ENCODE peak calls at places on chromosomes 3 and 15, in six cellular contexts. X is breast epithelium; L is uterus; E is body of pancreas; G is effector memory CD4-positive, alpha-beta T cell; U is SJCRH30. C is an unnamed sample.

GRCh38 chr3:26449996-26450395 is 172.6 kb upstream of the LRRC3B start:
- DNase-seq in X (no peak), L (no peak), E (no peak), G (no peak), U (no peak), C (no peak)

GRCh38 chr3:58190882-58191281 is 19.9 kb downstream of the DNASE1L3 start:
- DNase-seq in X (no peak), L (no peak), E (no peak), G (no peak), U (no peak), C (no peak)

GRCh38 chr3:195042741-195043611 is 228.0 kb downstream of the XXYLT1 start:
- DNase-seq in X (no peak), L (no peak), E (no peak), G (no peak), U (no peak), C (no peak)

GRCh38 chr15:40857601-40858351 is 13.9 kb downstream of the SPINT1 start:
- DNase-seq in X (peak), L (peak), E (peak), G (peak), U (peak), C (peak)

GRCh38 chr3:53227993-53228885 is 27.6 kb downstream of the TKT start:
- DNase-seq in X (no peak), L (no peak), E (no peak), G (no peak), U (no peak), C (no peak)

GRCh38 chr3:124636863-124637296 is 93.4 kb upstream of the UMPS start:
- DNase-seq in X (no peak), L (no peak), E (peak), G (no peak), U (peak), C (no peak)

GRCh38 chr3:31275038-31275562 is 257.6 kb upstream of the STT3B start:
- DNase-seq in X (no peak), L (no peak), E (peak), G (no peak), U (no peak), C (peak)

GRCh38 chr15:35979608-35980007 is 433.6 kb upstream of the DPH6 start:
- DNase-seq in X (no peak), L (no peak), E (no peak), G (no peak), U (peak), C (no peak)

GRCh38 chr15:68059630-68060029 is 5.5 kb downstream of the PIAS1 start:
- DNase-seq in X (no peak), L (no peak), E (no peak), G (no peak), U (no peak), C (no peak)

GRCh38 chr15:34837246-34838016 is 42.1 kb upstream of the ACTC1 start:
- DNase-seq in X (no peak), L (no peak), E (no peak), G (no peak), U (peak), C (peak)

GRCh38 chr3:22729981-22730380 is 473.1 kb upstream of the UBE2E2 start:
- DNase-seq in X (no peak), L (no peak), E (no peak), G (no peak), U (peak), C (no peak)

GRCh38 chr3:182979719-182980191 is 583 bp downstream of the DCUN1D1 start:
- DNase-seq in X (no peak), L (peak), E (peak), G (no peak), U (peak), C (no peak)

GRCh38 chr3:37453393-37454391 is 279.3 kb upstream of the LRRFIP2 start:
- DNase-seq in X (peak), L (peak), E (peak), G (no peak), U (no peak), C (no peak)

GRCh38 chr3:135809038-135809437 is 156.5 kb upstream of the PPP2R3A start:
- DNase-seq in X (no peak), L (no peak), E (no peak), G (no peak), U (no peak), C (no peak)

GRCh38 chr15:45111390-45112142 is 2.4 kb downstream of the DUOX2 start:
- DNase-seq in X (no peak), L (no peak), E (no peak), G (no peak), U (no peak), C (no peak)

GRCh38 chr3:77370413-77370812 is 330.5 kb downstream of the ROBO2 start:
- DNase-seq in X (no peak), L (no peak), E (no peak), G (no peak), U (peak), C (peak)

GRCh38 chr3:29538610-29538958 is 257.7 kb downstream of the RBMS3 start:
- DNase-seq in X (no peak), L (no peak), E (no peak), G (no peak), U (no peak), C (no peak)

GRCh38 chr15:57143511-57144078 is 225.2 kb downstream of the TCF12 start:
- DNase-seq in X (no peak), L (no peak), E (no peak), G (no peak), U (no peak), C (no peak)

GRCh38 chr15:22963546-22964125 is 16.5 kb downstream of the CYFIP1 start:
- DNase-seq in X (no peak), L (no peak), E (no peak), G (no peak), U (no peak), C (no peak)

GRCh38 chr3:13091898-13092620 is 18.8 kb upstream of the IQSEC1 start:
- DNase-seq in X (peak), L (peak), E (peak), G (peak), U (peak), C (peak)

GRCh38 chr3:45473841-45474240 is 85.5 kb downstream of the LARS2 start:
- DNase-seq in X (no peak), L (peak), E (no peak), G (no peak), U (peak), C (no peak)

GRCh38 chr3:197027896-197028710 is 1.5 kb downstream of the MELTF start:
- DNase-seq in X (no peak), L (no peak), E (no peak), G (no peak), U (no peak), C (no peak)

GRCh38 chr15:66908503-66909095 is 156.8 kb upstream of the SMAD3 start:
- DNase-seq in X (no peak), L (no peak), E (no peak), G (no peak), U (peak), C (no peak)

GRCh38 chr15:69719527-69719926 is 266.9 kb downstream of the RPLP1 start:
- DNase-seq in X (no peak), L (no peak), E (no peak), G (peak), U (no peak), C (no peak)

GRCh38 chr3:64355473-64355872 is 130.2 kb upstream of the PRICKLE2 start:
- DNase-seq in X (no peak), L (peak), E (no peak), G (no peak), U (no peak), C (no peak)

GRCh38 chr3:18469775-18470174 is 44.6 kb upstream of the SATB1 start:
- DNase-seq in X (no peak), L (no peak), E (peak), G (no peak), U (no peak), C (no peak)

GRCh38 chr15:79058260-79058850 is 32.2 kb downstream of the RASGRF1 start:
- DNase-seq in X (no peak), L (no peak), E (no peak), G (no peak), U (no peak), C (no peak)

GRCh38 chr3:148075829-148076716 is 621.6 kb upstream of the AGTR1 start:
- DNase-seq in X (no peak), L (no peak), E (no peak), G (no peak), U (peak), C (peak)

GRCh38 chr3:186976802-186977201 is 46.5 kb downstream of the ST6GAL1 start:
- DNase-seq in X (no peak), L (no peak), E (no peak), G (no peak), U (no peak), C (no peak)

GRCh38 chr3:161254861-161255260 is 33.8 kb downstream of the NMD3 start:
- DNase-seq in X (no peak), L (no peak), E (no peak), G (no peak), U (no peak), C (no peak)

GRCh38 chr3:150544040-150544439 is 2.3 kb downstream of the SERP1 start:
- DNase-seq in X (no peak), L (no peak), E (no peak), G (no peak), U (no peak), C (no peak)

GRCh38 chr15:74845581-74845980 is 2.6 kb upstream of the ULK3 start:
- DNase-seq in X (no peak), L (no peak), E (no peak), G (no peak), U (no peak), C (no peak)

GRCh38 chr3:118817748-118818165 is 216.9 kb downstream of the IGSF11 start:
- DNase-seq in X (no peak), L (no peak), E (peak), G (no peak), U (peak), C (peak)

GRCh38 chr3:6113338-6113737 is 747.6 kb upstream of the GRM7 start:
- DNase-seq in X (no peak), L (no peak), E (no peak), G (no peak), U (no peak), C (no peak)

GRCh38 chr3:189941679-189942078 is 179.0 kb downstream of the P3H2 start:
- DNase-seq in X (no peak), L (no peak), E (peak), G (no peak), U (peak), C (no peak)

GRCh38 chr3:131091768-131092167 is 65.1 kb downstream of the NEK11 start:
- DNase-seq in X (no peak), L (no peak), E (no peak), G (no peak), U (peak), C (no peak)

GRCh38 chr3:127157181-127157828 is 35.6 kb upstream of the PRR23E start:
- DNase-seq in X (peak), L (peak), E (no peak), G (no peak), U (peak), C (no peak)

GRCh38 chr15:32670624-32671022 is 29.1 kb downstream of the SCG5 start:
- DNase-seq in X (no peak), L (no peak), E (no peak), G (no peak), U (no peak), C (no peak)

GRCh38 chr3:126551839-126552687 is 6.7 kb downstream of the C3orf22 start:
- DNase-seq in X (no peak), L (peak), E (no peak), G (no peak), U (no peak), C (no peak)

GRCh38 chr3:48599509-48600285 is 4.6 kb upstream of the COL7A1 start:
- DNase-seq in X (no peak), L (no peak), E (no peak), G (no peak), U (no peak), C (no peak)
- H3K4me3 ChIP-seq in X (no peak), L (no peak), E (no peak), G (no peak), U (no peak), C (no peak)

DNA sequence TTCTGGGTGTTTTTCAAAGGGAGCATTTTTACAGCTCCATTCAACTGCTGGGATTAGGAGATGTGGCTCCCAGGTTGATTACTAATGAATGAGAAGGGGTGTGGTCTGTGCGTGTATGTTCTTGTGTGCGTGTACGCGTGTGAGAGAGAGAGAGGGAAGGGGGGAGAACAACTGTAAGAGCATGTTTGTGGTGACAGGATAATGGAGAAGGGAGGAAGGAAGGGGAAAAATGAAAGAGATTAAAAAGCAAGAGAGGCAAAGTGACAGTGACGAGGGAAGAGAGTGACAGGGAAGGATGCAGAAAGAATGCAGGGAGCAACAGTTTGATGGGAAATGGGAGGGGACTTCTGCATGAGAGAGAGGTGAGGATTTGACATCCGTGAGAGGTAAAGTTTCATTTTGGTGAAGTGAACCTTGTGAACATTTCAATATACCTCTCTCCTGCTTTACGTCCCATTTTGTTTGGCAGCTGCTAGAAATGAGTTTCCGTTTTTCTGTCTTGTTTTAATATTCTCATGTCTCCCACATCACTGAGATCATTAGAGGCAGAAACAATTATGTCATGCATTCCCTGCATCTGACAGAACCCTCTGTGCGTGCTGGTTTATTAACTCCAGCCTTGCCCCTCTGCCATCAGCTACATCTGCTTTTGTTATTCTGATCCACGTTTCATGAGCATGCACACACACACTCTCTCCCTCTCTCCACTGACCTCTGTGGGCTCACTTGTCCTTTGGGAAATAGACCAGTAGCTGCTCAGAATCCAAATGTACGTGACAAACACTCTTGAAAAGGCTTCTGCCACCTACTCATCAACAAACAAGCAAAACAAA is 161.6 kb downstream of the GAP43 start:
- DNase-seq in X (no peak), L (no peak), E (no peak), G (no peak), U (no peak), C (peak)
- H3K27ac ChIP-seq in X (peak), L (peak), E (peak), G (peak), U (no peak), C (peak)

GRCh38 chr15:84750583-84751092 is 2.2 kb downstream of the ZNF592 start:
- DNase-seq in X (no peak), L (no peak), E (no peak), G (no peak), U (no peak), C (no peak)
- H3K4me3 ChIP-seq in X (peak), L (no peak), E (no peak), G (no peak), U (no peak), C (peak)

GRCh38 chr3:111978493-111978832 is 363 bp upstream of the ABHD10 start:
- DNase-seq in X (no peak), L (no peak), E (no peak), G (no peak), U (no peak), C (no peak)
- H3K27ac ChIP-seq in X (peak), L (peak), E (peak), G (peak), U (peak), C (no peak)

C was measured in AG04450.